ENCODE peak calls at places on chromosomes 2 and 18, in seven cellular contexts. One of them, this sample, is unnamed.

GRCh38 chr2:217918220-217919024 is 84.4 kb downstream of the TNS1 start:
- DNase-seq in colonic mucosa: no peak
- DNase-seq in Caco-2: no peak
- DNase-seq in BJ: no peak
- DNase-seq in psoas muscle: peak; percentile 58
- DNase-seq in CD4-positive, alpha-beta T cell: no peak
- DNase-seq in lower leg skin: no peak
- DNase-seq in this sample: no peak

GRCh38 chr18:63112681-63113080 is 206.9 kb downstream of the BCL2 start:
- DNase-seq in colonic mucosa: no peak
- DNase-seq in Caco-2: no peak
- DNase-seq in BJ: no peak
- DNase-seq in psoas muscle: no peak
- DNase-seq in CD4-positive, alpha-beta T cell: no peak
- DNase-seq in lower leg skin: no peak
- DNase-seq in this sample: no peak

GRCh38 chr18:55236150-55236931 is 277.1 kb upstream of the CCDC68 start:
- DNase-seq in colonic mucosa: no peak
- DNase-seq in Caco-2: no peak
- DNase-seq in BJ: no peak
- DNase-seq in psoas muscle: peak; percentile 24
- DNase-seq in CD4-positive, alpha-beta T cell: no peak
- DNase-seq in lower leg skin: no peak
- DNase-seq in this sample: no peak

GRCh38 chr2:28360742-28361293 is 31.8 kb upstream of the FOSL2 start:
- DNase-seq in colonic mucosa: no peak
- DNase-seq in Caco-2: no peak
- DNase-seq in BJ: no peak
- DNase-seq in psoas muscle: peak; percentile 53
- DNase-seq in CD4-positive, alpha-beta T cell: no peak
- DNase-seq in lower leg skin: no peak
- DNase-seq in this sample: no peak

GRCh38 chr2:111930875-111931274 is 32.5 kb downstream of the MERTK start:
- DNase-seq in colonic mucosa: no peak
- DNase-seq in Caco-2: no peak
- DNase-seq in BJ: no peak
- DNase-seq in psoas muscle: no peak
- DNase-seq in CD4-positive, alpha-beta T cell: no peak
- DNase-seq in lower leg skin: no peak
- DNase-seq in this sample: no peak

GRCh38 chr2:223488814-223489213 is 113.3 kb downstream of the SCG2 start:
- DNase-seq in colonic mucosa: no peak
- DNase-seq in Caco-2: no peak
- DNase-seq in BJ: no peak
- DNase-seq in psoas muscle: no peak
- DNase-seq in CD4-positive, alpha-beta T cell: no peak
- DNase-seq in lower leg skin: no peak
- DNase-seq in this sample: no peak

GRCh38 chr2:123154195-123154594 is 870.9 kb upstream of the CNTNAP5 start:
- DNase-seq in colonic mucosa: no peak
- DNase-seq in Caco-2: no peak
- DNase-seq in BJ: no peak
- DNase-seq in psoas muscle: no peak
- DNase-seq in CD4-positive, alpha-beta T cell: no peak
- DNase-seq in lower leg skin: no peak
- DNase-seq in this sample: no peak

GRCh38 chr2:66581461-66582363 is 146.8 kb downstream of the MEIS1 start:
- DNase-seq in colonic mucosa: no peak
- DNase-seq in Caco-2: no peak
- DNase-seq in BJ: no peak
- DNase-seq in psoas muscle: peak; percentile 33
- DNase-seq in CD4-positive, alpha-beta T cell: no peak
- DNase-seq in lower leg skin: no peak
- DNase-seq in this sample: no peak

GRCh38 chr2:172050506-172051125 is 34.7 kb upstream of the DLX1 start:
- DNase-seq in colonic mucosa: no peak
- DNase-seq in Caco-2: no peak
- DNase-seq in BJ: no peak
- DNase-seq in psoas muscle: no peak
- DNase-seq in CD4-positive, alpha-beta T cell: no peak
- DNase-seq in lower leg skin: no peak
- DNase-seq in this sample: no peak

GRCh38 chr18:26621161-26622026 is 73.0 kb upstream of the KCTD1 start:
- DNase-seq in colonic mucosa: peak; percentile 63
- DNase-seq in Caco-2: no peak
- DNase-seq in BJ: no peak
- DNase-seq in psoas muscle: peak; percentile 29
- DNase-seq in CD4-positive, alpha-beta T cell: no peak
- DNase-seq in lower leg skin: no peak
- DNase-seq in this sample: no peak

GRCh38 chr2:19900536-19901200 is 1.1 kb downstream of the TTC32 start:
- DNase-seq in colonic mucosa: peak; percentile 31
- DNase-seq in Caco-2: no peak
- DNase-seq in BJ: no peak
- DNase-seq in psoas muscle: no peak
- DNase-seq in CD4-positive, alpha-beta T cell: peak; percentile 21
- DNase-seq in lower leg skin: no peak
- DNase-seq in this sample: no peak

GRCh38 chr18:12838178-12838634 is 45.8 kb downstream of the PTPN2 start:
- DNase-seq in colonic mucosa: peak; percentile 86
- DNase-seq in Caco-2: peak; percentile 78
- DNase-seq in BJ: peak; percentile 78
- DNase-seq in psoas muscle: peak; percentile 27
- DNase-seq in CD4-positive, alpha-beta T cell: no peak
- DNase-seq in lower leg skin: no peak
- DNase-seq in this sample: no peak

GRCh38 chr2:109427661-109428091 is 186.1 kb downstream of the SEPTIN10 start:
- DNase-seq in colonic mucosa: no peak
- DNase-seq in Caco-2: no peak
- DNase-seq in BJ: no peak
- DNase-seq in psoas muscle: no peak
- DNase-seq in CD4-positive, alpha-beta T cell: no peak
- DNase-seq in lower leg skin: no peak
- DNase-seq in this sample: no peak

GRCh38 chr2:151878655-151879563 is 50.7 kb upstream of the ARL5A start:
- DNase-seq in colonic mucosa: no peak
- DNase-seq in Caco-2: no peak
- DNase-seq in BJ: no peak
- DNase-seq in psoas muscle: no peak
- DNase-seq in CD4-positive, alpha-beta T cell: no peak
- DNase-seq in lower leg skin: no peak
- DNase-seq in this sample: no peak

GRCh38 chr2:215727507-215728503 is 285.5 kb downstream of the MREG start:
- DNase-seq in colonic mucosa: no peak
- DNase-seq in Caco-2: no peak
- DNase-seq in BJ: no peak
- DNase-seq in psoas muscle: no peak
- DNase-seq in CD4-positive, alpha-beta T cell: no peak
- DNase-seq in lower leg skin: no peak
- DNase-seq in this sample: no peak

GRCh38 chr2:233464531-233465240 is 101.9 kb downstream of the USP40 start:
- DNase-seq in colonic mucosa: no peak
- DNase-seq in Caco-2: no peak
- DNase-seq in BJ: no peak
- DNase-seq in psoas muscle: peak; percentile 9
- DNase-seq in CD4-positive, alpha-beta T cell: no peak
- DNase-seq in lower leg skin: no peak
- DNase-seq in this sample: no peak

GRCh38 chr2:62456721-62457539 is 49.1 kb downstream of the TMEM17 start:
- DNase-seq in colonic mucosa: peak; percentile 76
- DNase-seq in Caco-2: peak; percentile 82
- DNase-seq in BJ: no peak
- DNase-seq in psoas muscle: peak; percentile 71
- DNase-seq in CD4-positive, alpha-beta T cell: peak; percentile 53
- DNase-seq in lower leg skin: no peak
- DNase-seq in this sample: peak; percentile 94

GRCh38 chr18:50548160-50548559 is 11.7 kb upstream of the MAPK4 start:
- DNase-seq in colonic mucosa: no peak
- DNase-seq in Caco-2: no peak
- DNase-seq in BJ: no peak
- DNase-seq in psoas muscle: no peak
- DNase-seq in CD4-positive, alpha-beta T cell: no peak
- DNase-seq in lower leg skin: no peak
- DNase-seq in this sample: no peak

GRCh38 chr2:42342061-42342794 is 18.8 kb downstream of the COX7A2L start:
- DNase-seq in colonic mucosa: no peak
- DNase-seq in Caco-2: peak; percentile 63
- DNase-seq in BJ: peak; percentile 70
- DNase-seq in psoas muscle: peak; percentile 61
- DNase-seq in CD4-positive, alpha-beta T cell: no peak
- DNase-seq in lower leg skin: peak; percentile 79
- DNase-seq in this sample: no peak

GRCh38 chr2:108454440-108454839 is 5.4 kb downstream of the GCC2 start:
- DNase-seq in colonic mucosa: no peak
- DNase-seq in Caco-2: no peak
- DNase-seq in BJ: no peak
- DNase-seq in psoas muscle: no peak
- DNase-seq in CD4-positive, alpha-beta T cell: no peak
- DNase-seq in lower leg skin: no peak
- DNase-seq in this sample: no peak

GRCh38 chr18:6994053-6994452 is 123.5 kb downstream of the LAMA1 start:
- DNase-seq in colonic mucosa: no peak
- DNase-seq in Caco-2: no peak
- DNase-seq in BJ: no peak
- DNase-seq in psoas muscle: no peak
- DNase-seq in CD4-positive, alpha-beta T cell: no peak
- DNase-seq in lower leg skin: peak; percentile 49
- DNase-seq in this sample: no peak

GRCh38 chr2:226979004-226979403 is 143.2 kb downstream of the RHBDD1 start:
- DNase-seq in colonic mucosa: no peak
- DNase-seq in Caco-2: no peak
- DNase-seq in BJ: no peak
- DNase-seq in psoas muscle: no peak
- DNase-seq in CD4-positive, alpha-beta T cell: no peak
- DNase-seq in lower leg skin: no peak
- DNase-seq in this sample: no peak

GRCh38 chr18:22005191-22005824 is 164.1 kb upstream of the GATA6 start:
- DNase-seq in colonic mucosa: no peak
- DNase-seq in Caco-2: no peak
- DNase-seq in BJ: no peak
- DNase-seq in psoas muscle: no peak
- DNase-seq in CD4-positive, alpha-beta T cell: no peak
- DNase-seq in lower leg skin: no peak
- DNase-seq in this sample: no peak

GRCh38 chr2:202410092-202410491 is 34.0 kb downstream of the BMPR2 start:
- DNase-seq in colonic mucosa: no peak
- DNase-seq in Caco-2: no peak
- DNase-seq in BJ: no peak
- DNase-seq in psoas muscle: no peak
- DNase-seq in CD4-positive, alpha-beta T cell: no peak
- DNase-seq in lower leg skin: no peak
- DNase-seq in this sample: no peak

GRCh38 chr2:241870081-241870541 is 582 bp downstream of the RTP5 start:
- DNase-seq in colonic mucosa: no peak
- DNase-seq in Caco-2: no peak
- DNase-seq in BJ: no peak
- DNase-seq in psoas muscle: peak; percentile 9
- DNase-seq in CD4-positive, alpha-beta T cell: no peak
- DNase-seq in lower leg skin: no peak
- DNase-seq in this sample: no peak

DNA sequence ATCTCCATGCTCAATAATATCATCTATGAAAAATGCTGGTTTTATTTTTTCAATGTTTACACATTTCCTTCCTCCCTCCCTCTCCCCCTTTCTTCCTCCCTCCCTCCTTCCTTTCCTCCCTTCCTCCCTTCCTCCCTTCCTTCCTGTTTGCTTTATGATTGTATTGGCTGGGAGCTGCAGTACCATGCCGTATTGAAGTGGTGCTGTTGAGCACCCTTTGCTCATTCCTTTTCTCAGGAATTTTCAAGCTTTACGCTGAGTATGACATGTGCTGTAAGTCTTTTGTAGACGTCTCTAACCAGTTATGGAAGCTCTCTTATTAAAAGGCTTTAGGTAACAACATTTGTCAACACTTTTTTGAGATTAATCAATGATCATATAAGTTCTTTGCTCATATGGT is 100.4 kb downstream of the SNTG2 start:
- DNase-seq in colonic mucosa: no peak
- DNase-seq in Caco-2: no peak
- DNase-seq in BJ: no peak
- DNase-seq in psoas muscle: no peak
- DNase-seq in CD4-positive, alpha-beta T cell: no peak
- DNase-seq in lower leg skin: no peak
- DNase-seq in this sample: no peak
- TF ChIP-seq CTCF in colonic mucosa: no peak
- TF ChIP-seq CTCF in Caco-2: no peak
- TF ChIP-seq CTCF in BJ: peak; percentile 28
- TF ChIP-seq CTCF in psoas muscle: no peak
- TF ChIP-seq CTCF in CD4-positive, alpha-beta T cell: no peak
- TF ChIP-seq CTCF in lower leg skin: no peak
- TF ChIP-seq CTCF in this sample: peak; percentile 34

GRCh38 chr18:48296581-48296980 is 112.6 kb downstream of the ZBTB7C start:
- DNase-seq in colonic mucosa: no peak
- DNase-seq in Caco-2: no peak
- DNase-seq in BJ: no peak
- DNase-seq in psoas muscle: no peak
- DNase-seq in CD4-positive, alpha-beta T cell: no peak
- DNase-seq in lower leg skin: no peak
- DNase-seq in this sample: no peak

GRCh38 chr18:48293954-48294893 is 115.0 kb downstream of the ZBTB7C start:
- DNase-seq in colonic mucosa: no peak
- DNase-seq in Caco-2: no peak
- DNase-seq in BJ: no peak
- DNase-seq in psoas muscle: peak; percentile 68
- DNase-seq in CD4-positive, alpha-beta T cell: no peak
- DNase-seq in lower leg skin: peak; percentile 11
- DNase-seq in this sample: peak; percentile 75

GRCh38 chr18:48297139-48297538 is 112.0 kb downstream of the ZBTB7C start:
- DNase-seq in colonic mucosa: no peak
- DNase-seq in Caco-2: no peak
- DNase-seq in BJ: no peak
- DNase-seq in psoas muscle: no peak
- DNase-seq in CD4-positive, alpha-beta T cell: no peak
- DNase-seq in lower leg skin: no peak
- DNase-seq in this sample: no peak

GRCh38 chr18:48294894-48295585 is 114.1 kb downstream of the ZBTB7C start:
- DNase-seq in colonic mucosa: no peak
- DNase-seq in Caco-2: no peak
- DNase-seq in BJ: no peak
- DNase-seq in psoas muscle: no peak
- DNase-seq in CD4-positive, alpha-beta T cell: no peak
- DNase-seq in lower leg skin: no peak
- DNase-seq in this sample: peak; percentile 62

GRCh38 chr18:48295586-48296311 is 113.4 kb downstream of the ZBTB7C start:
- DNase-seq in colonic mucosa: no peak
- DNase-seq in Caco-2: no peak
- DNase-seq in BJ: no peak
- DNase-seq in psoas muscle: no peak
- DNase-seq in CD4-positive, alpha-beta T cell: no peak
- DNase-seq in lower leg skin: no peak
- DNase-seq in this sample: peak; percentile 84
- TF ChIP-seq CTCF in colonic mucosa: no peak
- TF ChIP-seq CTCF in Caco-2: peak; percentile 44
- TF ChIP-seq CTCF in BJ: peak; percentile 29
- TF ChIP-seq CTCF in psoas muscle: peak; percentile 7
- TF ChIP-seq CTCF in CD4-positive, alpha-beta T cell: no peak
- TF ChIP-seq CTCF in lower leg skin: no peak
- TF ChIP-seq CTCF in this sample: peak; percentile 35

GRCh38 chr18:11398625-11399024 is 210.8 kb upstream of the SLC35G4 start:
- DNase-seq in colonic mucosa: no peak
- DNase-seq in Caco-2: no peak
- DNase-seq in BJ: no peak
- DNase-seq in psoas muscle: no peak
- DNase-seq in CD4-positive, alpha-beta T cell: no peak
- DNase-seq in lower leg skin: no peak
- DNase-seq in this sample: no peak
- TF ChIP-seq CTCF in colonic mucosa: no peak
- TF ChIP-seq CTCF in Caco-2: no peak
- TF ChIP-seq CTCF in BJ: peak; percentile 22
- TF ChIP-seq CTCF in psoas muscle: no peak
- TF ChIP-seq CTCF in CD4-positive, alpha-beta T cell: no peak
- TF ChIP-seq CTCF in lower leg skin: no peak
- TF ChIP-seq CTCF in this sample: peak; percentile 41

GRCh38 chr2:118237451-118237850 is 149.2 kb downstream of the INSIG2 start:
- DNase-seq in colonic mucosa: no peak
- DNase-seq in Caco-2: no peak
- DNase-seq in BJ: no peak
- DNase-seq in psoas muscle: no peak
- DNase-seq in CD4-positive, alpha-beta T cell: no peak
- DNase-seq in lower leg skin: no peak
- DNase-seq in this sample: no peak
- TF ChIP-seq CTCF in colonic mucosa: no peak
- TF ChIP-seq CTCF in Caco-2: no peak
- TF ChIP-seq CTCF in BJ: no peak
- TF ChIP-seq CTCF in psoas muscle: no peak
- TF ChIP-seq CTCF in CD4-positive, alpha-beta T cell: no peak
- TF ChIP-seq CTCF in lower leg skin: no peak
- TF ChIP-seq CTCF in this sample: no peak